ENCODE peak calls at places on chromosomes 6 and 20, in seven cellular contexts. A, D, O, K, S, R and P are unnamed samples.

GRCh38 chr6:82205793-82206425 is 41.6 kb downstream of the IBTK start:
- DNase-seq in O (no peak), R (no peak), D (no peak), K (peak; percentile 17), S (peak; percentile 62), A (no peak), P (no peak)

GRCh38 chr20:8330785-8331699 is 199.0 kb downstream of the PLCB1 start:
- DNase-seq in S (peak; percentile 20), K (no peak), R (no peak), O (no peak), A (peak; percentile 60), D (no peak), P (no peak)

GRCh38 chr6:147106759-147107401 is 97.3 kb upstream of the STXBP5 start:
- DNase-seq in R (no peak), A (peak; percentile 70), O (no peak), D (no peak), S (peak; percentile 59), K (no peak), P (no peak)

GRCh38 chr6:89887452-89888137 is 6.7 kb upstream of the GJA10 start:
- DNase-seq in A (peak; percentile 7), S (peak; percentile 4), O (no peak), R (no peak), D (no peak), K (no peak), P (no peak)

GRCh38 chr6:37204014-37204751 is 34.2 kb downstream of the PIM1 start:
- DNase-seq in O (peak; percentile 87), D (no peak), R (no peak), K (no peak), S (peak; percentile 74), A (no peak), P (no peak)

GRCh38 chr6:136783495-136784270 is 8.6 kb downstream of the MAP3K5 start:
- DNase-seq in O (peak; percentile 54), A (peak; percentile 95), K (peak; percentile 21), S (no peak), D (no peak), R (no peak), P (no peak)

GRCh38 chr6:144264270-144265060 is 20.7 kb upstream of the UTRN start:
- DNase-seq in K (no peak), O (no peak), R (no peak), A (no peak), D (no peak), S (peak; percentile 93), P (no peak)

GRCh38 chr6:69627625-69628024 is 169.2 kb downstream of the LMBRD1 start:
- DNase-seq in A (no peak), O (no peak), D (no peak), R (no peak), S (no peak), K (no peak), P (no peak)

GRCh38 chr6:157094038-157094437 is 229.3 kb downstream of the TMEM242 start:
- DNase-seq in R (no peak), O (no peak), D (peak; percentile 35), A (no peak), S (no peak), K (no peak), P (no peak)

GRCh38 chr6:33199687-33200233 is 705 bp downstream of the RXRB start:
- DNase-seq in K (peak; percentile 69), D (peak; percentile 86), S (peak; percentile 76), R (peak; percentile 86), O (peak; percentile 86), A (peak; percentile 78), P (peak; percentile 89)

GRCh38 chr6:33198159-33198852 is 2.2 kb downstream of the RXRB start:
- DNase-seq in S (no peak), O (no peak), D (no peak), K (no peak), R (no peak), A (no peak), P (no peak)

GRCh38 chr6:33200234-33201146 is at the start of the genes RXRB and SLC39A7:
- DNase-seq in S (peak; percentile 100), O (peak; percentile 99), R (peak; percentile 99), D (peak; percentile 99), A (peak; percentile 99), K (peak; percentile 100), P (peak; percentile 96)

GRCh38 chr6:33197431-33198048 is 2.9 kb downstream of the RXRB start:
- DNase-seq in A (peak; percentile 61), K (peak; percentile 38), S (peak; percentile 83), O (peak; percentile 49), R (peak; percentile 44), D (peak; percentile 78), P (peak; percentile 83)

DNA sequence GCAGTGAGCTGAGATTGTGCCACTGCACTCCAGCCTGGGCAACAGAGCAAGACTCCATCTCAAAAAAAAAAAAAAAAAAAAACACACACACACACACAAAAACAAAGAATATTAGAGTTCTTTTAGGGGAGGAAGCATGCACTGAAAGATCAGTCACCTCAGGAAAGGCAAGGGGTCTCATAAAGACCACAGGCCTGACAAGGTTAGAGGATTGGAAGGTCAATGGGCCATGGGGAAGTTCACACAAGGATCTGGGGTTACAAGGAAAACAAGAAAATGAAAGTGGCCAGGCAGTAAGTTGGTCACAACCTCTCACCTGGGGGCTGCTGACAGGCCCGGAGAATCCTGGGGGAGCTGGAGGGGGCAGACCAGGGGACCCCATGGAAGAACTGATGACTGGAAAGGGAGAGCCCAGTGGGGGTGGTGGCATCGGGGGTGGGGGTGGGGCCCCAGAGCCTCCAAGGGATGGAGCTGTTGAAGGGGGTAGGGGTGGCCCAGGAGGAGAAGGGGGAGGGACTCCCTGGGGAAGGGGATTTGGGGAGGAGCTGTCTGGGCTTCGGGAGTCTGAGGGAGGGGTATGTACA is 1.5 kb downstream of the RXRB start:
- DNase-seq in R (no peak), D (no peak), S (no peak), O (no peak), A (no peak), K (no peak), P (no peak)
- TF ChIP-seq CTCF in R (no peak), D (no peak), S (no peak), O (no peak), A (no peak), K (no peak), P (no peak)

DNA sequence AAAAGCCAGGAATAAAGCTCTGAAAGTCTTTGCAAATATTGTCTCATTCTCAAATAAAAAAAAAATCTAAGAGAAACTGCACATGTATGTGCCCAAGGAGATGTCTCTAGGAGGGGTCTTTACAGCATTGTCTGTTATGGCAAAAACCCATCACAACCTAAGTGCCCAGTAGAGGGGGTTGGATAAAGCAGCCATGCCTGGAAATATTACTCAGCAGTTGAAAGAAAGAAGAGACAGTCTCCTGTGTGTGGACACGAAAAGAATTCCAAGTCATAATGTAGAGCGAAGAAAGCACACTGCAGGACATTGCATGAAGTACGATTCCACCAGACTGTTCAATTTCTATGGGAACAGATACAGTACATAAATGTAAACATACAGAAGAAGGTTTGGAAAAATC is 7.3 kb upstream of the TGM2 start:
- DNase-seq in A (no peak), R (no peak), D (no peak), S (peak; percentile 45), K (no peak), O (no peak), P (no peak)
- TF ChIP-seq CTCF in A (no peak), R (no peak), D (no peak), S (peak; percentile 38), K (no peak), O (no peak), P (no peak)

DNA sequence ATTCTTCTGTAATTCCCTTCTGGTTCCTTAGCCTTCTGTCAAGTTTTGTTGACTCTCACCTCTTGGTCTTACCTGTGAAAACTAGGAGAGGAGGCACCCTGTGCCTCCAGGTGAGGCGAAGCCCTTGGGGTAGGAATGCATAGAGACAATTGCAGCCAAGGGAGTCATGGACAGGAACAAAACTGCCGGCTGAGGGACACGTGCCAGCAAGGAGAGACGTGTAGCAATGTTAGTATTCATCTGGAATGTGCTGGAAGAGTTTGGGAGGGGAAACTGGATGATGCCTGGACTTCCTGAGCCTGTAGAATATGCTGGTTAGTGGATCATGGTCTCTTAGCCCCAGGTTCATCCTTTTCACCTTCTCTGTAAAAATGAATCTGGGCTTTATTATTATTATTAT is 3.9 kb upstream of the TIAM2 start:
- DNase-seq in O (no peak), S (no peak), K (no peak), R (no peak), D (no peak), A (no peak), P (no peak)
- TF ChIP-seq CTCF in O (no peak), S (no peak), K (no peak), R (no peak), D (no peak), A (no peak), P (no peak)

GRCh38 chr20:13996265-13996664 is 949 bp downstream of the MACROD2 start:
- DNase-seq in R (no peak), A (no peak), D (no peak), S (no peak), O (peak; percentile 36), K (no peak), P (no peak)

GRCh38 chr20:13995086-13995665 is at the start of gene MACROD2:
- DNase-seq in A (peak; percentile 92), K (peak; percentile 76), R (peak; percentile 98), O (peak; percentile 96), D (peak; percentile 73), S (peak; percentile 72), P (peak; percentile 70)

GRCh38 chr20:13995841-13996240 is 525 bp downstream of the MACROD2 start:
- DNase-seq in O (peak; percentile 62), A (peak; percentile 38), R (peak; percentile 56), D (no peak), S (no peak), K (peak; percentile 3), P (no peak)

GRCh38 chr20:13990465-13990864 is at the start of gene SEL1L2:
- DNase-seq in S (no peak), K (no peak), R (peak; percentile 39), D (no peak), A (no peak), O (no peak), P (no peak)

GRCh38 chr20:13991311-13991710 is 897 bp upstream of the SEL1L2 start:
- DNase-seq in S (no peak), O (no peak), A (no peak), K (no peak), R (no peak), D (no peak), P (no peak)
- TF ChIP-seq CTCF in S (no peak), O (no peak), A (no peak), K (no peak), R (no peak), D (no peak), P (no peak)

DNA sequence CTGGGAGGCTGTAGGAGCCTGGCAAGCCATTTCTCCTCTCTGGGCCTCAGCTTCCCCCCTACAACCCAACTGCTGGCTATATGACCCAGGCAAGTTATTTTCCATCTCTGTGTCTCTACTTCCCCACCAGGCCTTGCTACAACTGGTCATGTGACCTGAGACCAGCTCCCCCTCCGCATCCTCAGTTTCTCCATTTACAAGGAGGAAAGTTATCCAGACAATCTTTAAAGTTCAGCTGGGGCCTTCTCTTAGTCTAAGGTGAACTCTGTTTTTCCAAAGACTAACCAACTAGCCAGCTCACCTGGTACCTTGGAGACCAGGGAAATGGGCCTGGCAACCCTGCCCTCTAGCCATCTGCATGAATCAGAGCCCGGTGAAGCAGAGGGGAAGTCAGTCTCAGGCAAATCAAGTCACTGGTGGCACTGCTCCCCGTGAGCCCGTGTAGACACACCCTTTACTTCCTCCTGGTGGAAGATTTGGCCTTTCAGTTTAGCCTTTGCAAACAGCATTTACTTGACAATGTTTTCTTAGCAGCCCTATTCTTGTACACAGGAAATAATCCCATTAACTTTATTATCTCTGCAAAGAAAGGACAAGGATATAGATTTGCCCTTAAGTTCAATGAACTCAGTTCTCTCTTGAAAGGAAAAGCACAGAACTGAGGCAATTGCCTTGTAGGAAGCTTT is 157.7 kb downstream of the VEGFA start:
- DNase-seq in A (peak; percentile 58), O (peak; percentile 74), R (no peak), K (no peak), D (no peak), S (no peak), P (no peak)
- TF ChIP-seq CTCF in A (no peak), O (no peak), R (no peak), K (no peak), D (no peak), S (no peak), P (no peak)